ENCODE peak calls at places on chromosomes 6 and 20, in six cellular contexts. One of them, this sample, is unnamed.

GRCh38 chr20:63477944-63478343 is 5.5 kb upstream of the KCNQ2 start:
- DNase-seq in adrenal gland: no peak
- DNase-seq in psoas muscle: no peak
- DNase-seq in transverse colon: no peak
- DNase-seq in mucosa of descending colon: no peak
- DNase-seq in ovary: no peak
- DNase-seq in this sample: no peak

GRCh38 chr20:6882911-6883310 is 115.4 kb downstream of the BMP2 start:
- DNase-seq in adrenal gland: no peak
- DNase-seq in psoas muscle: no peak
- DNase-seq in transverse colon: no peak
- DNase-seq in mucosa of descending colon: no peak
- DNase-seq in ovary: no peak
- DNase-seq in this sample: peak

GRCh38 chr6:138944412-138944811 is 43.6 kb downstream of the REPS1 start:
- DNase-seq in adrenal gland: no peak
- DNase-seq in psoas muscle: no peak
- DNase-seq in transverse colon: no peak
- DNase-seq in mucosa of descending colon: no peak
- DNase-seq in ovary: no peak
- DNase-seq in this sample: peak

GRCh38 chr6:27126815-27127537 is 120.5 kb upstream of the PRSS16 start:
- DNase-seq in adrenal gland: peak
- DNase-seq in psoas muscle: peak
- DNase-seq in transverse colon: peak
- DNase-seq in mucosa of descending colon: peak
- DNase-seq in ovary: peak
- DNase-seq in this sample: peak

GRCh38 chr6:11976489-11976888 is 35.6 kb upstream of the HIVEP1 start:
- DNase-seq in adrenal gland: no peak
- DNase-seq in psoas muscle: no peak
- DNase-seq in transverse colon: no peak
- DNase-seq in mucosa of descending colon: no peak
- DNase-seq in ovary: no peak
- DNase-seq in this sample: no peak

GRCh38 chr6:21095462-21095861 is 498.1 kb upstream of the SOX4 start:
- DNase-seq in adrenal gland: no peak
- DNase-seq in psoas muscle: no peak
- DNase-seq in transverse colon: no peak
- DNase-seq in mucosa of descending colon: no peak
- DNase-seq in ovary: no peak
- DNase-seq in this sample: no peak

GRCh38 chr6:106849676-106850332 is 124.7 kb downstream of the CD24 start:
- DNase-seq in adrenal gland: no peak
- DNase-seq in psoas muscle: no peak
- DNase-seq in transverse colon: no peak
- DNase-seq in mucosa of descending colon: no peak
- DNase-seq in ovary: no peak
- DNase-seq in this sample: no peak

GRCh38 chr6:16503919-16504554 is 257.2 kb downstream of the ATXN1 start:
- DNase-seq in adrenal gland: no peak
- DNase-seq in psoas muscle: no peak
- DNase-seq in transverse colon: peak
- DNase-seq in mucosa of descending colon: no peak
- DNase-seq in ovary: no peak
- DNase-seq in this sample: no peak

GRCh38 chr6:111874030-111874425 is 776 bp upstream of the FYN start:
- DNase-seq in adrenal gland: peak
- DNase-seq in psoas muscle: peak
- DNase-seq in transverse colon: peak
- DNase-seq in mucosa of descending colon: no peak
- DNase-seq in ovary: no peak
- DNase-seq in this sample: peak

GRCh38 chr6:142886431-142887170 is 58.4 kb downstream of the HIVEP2 start:
- DNase-seq in adrenal gland: no peak
- DNase-seq in psoas muscle: no peak
- DNase-seq in transverse colon: no peak
- DNase-seq in mucosa of descending colon: no peak
- DNase-seq in ovary: no peak
- DNase-seq in this sample: peak

GRCh38 chr6:36120979-36121706 is 9.2 kb upstream of the MAPK13 start:
- DNase-seq in adrenal gland: peak
- DNase-seq in psoas muscle: peak
- DNase-seq in transverse colon: peak
- DNase-seq in mucosa of descending colon: peak
- DNase-seq in ovary: no peak
- DNase-seq in this sample: peak

GRCh38 chr6:84028350-84028749 is 5.2 kb upstream of the MRAP2 start:
- DNase-seq in adrenal gland: no peak
- DNase-seq in psoas muscle: no peak
- DNase-seq in transverse colon: no peak
- DNase-seq in mucosa of descending colon: no peak
- DNase-seq in ovary: no peak
- DNase-seq in this sample: no peak
- H3K4me3 ChIP-seq in adrenal gland: no peak
- H3K4me3 ChIP-seq in psoas muscle: no peak
- H3K4me3 ChIP-seq in transverse colon: no peak
- H3K4me3 ChIP-seq in mucosa of descending colon: no peak
- H3K4me3 ChIP-seq in ovary: no peak
- H3K4me3 ChIP-seq in this sample: no peak

DNA sequence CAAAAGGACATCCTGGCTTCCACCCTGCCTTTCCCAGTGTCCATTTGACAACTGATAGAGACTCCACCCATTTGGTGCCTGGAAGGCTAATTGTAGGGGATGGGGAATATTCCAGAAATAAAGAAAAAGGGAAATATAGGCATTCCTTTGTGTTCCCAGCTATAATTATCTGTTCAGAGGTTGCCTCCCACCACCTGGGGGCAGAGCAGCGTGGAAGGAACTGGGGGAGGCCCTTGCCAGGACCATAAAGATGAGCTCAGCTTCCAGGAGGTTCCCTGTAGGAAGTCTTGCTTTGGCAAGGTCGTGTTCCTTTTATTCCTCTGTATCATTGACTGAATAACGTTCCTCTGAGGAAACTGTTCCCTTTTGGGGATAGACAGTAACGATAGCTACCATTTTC is 214.7 kb downstream of the TFAP2C start:
- DNase-seq in adrenal gland: no peak
- DNase-seq in psoas muscle: no peak
- DNase-seq in transverse colon: no peak
- DNase-seq in mucosa of descending colon: no peak
- DNase-seq in ovary: no peak
- DNase-seq in this sample: peak
- TF ChIP-seq CTCF in adrenal gland: no peak
- TF ChIP-seq CTCF in psoas muscle: no peak
- TF ChIP-seq CTCF in transverse colon: no peak
- TF ChIP-seq CTCF in mucosa of descending colon: no peak
- TF ChIP-seq CTCF in ovary: no peak
- TF ChIP-seq CTCF in this sample: peak

GRCh38 chr6:149483849-149484635 is 772 bp downstream of the ZC3H12D start:
- DNase-seq in adrenal gland: no peak
- DNase-seq in psoas muscle: no peak
- DNase-seq in transverse colon: no peak
- DNase-seq in mucosa of descending colon: no peak
- DNase-seq in ovary: no peak
- DNase-seq in this sample: no peak

GRCh38 chr6:149480502-149481280 is 4.1 kb downstream of the ZC3H12D start:
- DNase-seq in adrenal gland: no peak
- DNase-seq in psoas muscle: no peak
- DNase-seq in transverse colon: no peak
- DNase-seq in mucosa of descending colon: no peak
- DNase-seq in ovary: no peak
- DNase-seq in this sample: no peak

GRCh38 chr6:149482542-149483261 is 2.1 kb downstream of the ZC3H12D start:
- DNase-seq in adrenal gland: no peak
- DNase-seq in psoas muscle: no peak
- DNase-seq in transverse colon: no peak
- DNase-seq in mucosa of descending colon: no peak
- DNase-seq in ovary: no peak
- DNase-seq in this sample: no peak

GRCh38 chr6:149484733-149485700 is at the start of gene ZC3H12D:
- DNase-seq in adrenal gland: peak
- DNase-seq in psoas muscle: peak
- DNase-seq in transverse colon: peak
- DNase-seq in mucosa of descending colon: peak
- DNase-seq in ovary: no peak
- DNase-seq in this sample: peak

GRCh38 chr6:149483302-149483701 is 1.5 kb downstream of the ZC3H12D start:
- DNase-seq in adrenal gland: no peak
- DNase-seq in psoas muscle: no peak
- DNase-seq in transverse colon: no peak
- DNase-seq in mucosa of descending colon: no peak
- DNase-seq in ovary: no peak
- DNase-seq in this sample: no peak
- H3K4me3 ChIP-seq in adrenal gland: no peak
- H3K4me3 ChIP-seq in psoas muscle: no peak
- H3K4me3 ChIP-seq in transverse colon: peak
- H3K4me3 ChIP-seq in mucosa of descending colon: no peak
- H3K4me3 ChIP-seq in ovary: no peak
- H3K4me3 ChIP-seq in this sample: no peak

GRCh38 chr20:34948030-34948429 is 7.6 kb downstream of the GSS start:
- DNase-seq in adrenal gland: no peak
- DNase-seq in psoas muscle: no peak
- DNase-seq in transverse colon: no peak
- DNase-seq in mucosa of descending colon: no peak
- DNase-seq in ovary: no peak
- DNase-seq in this sample: peak
- TF ChIP-seq CTCF in adrenal gland: no peak
- TF ChIP-seq CTCF in psoas muscle: no peak
- TF ChIP-seq CTCF in transverse colon: no peak
- TF ChIP-seq CTCF in mucosa of descending colon: no peak
- TF ChIP-seq CTCF in ovary: no peak
- TF ChIP-seq CTCF in this sample: no peak

GRCh38 chr20:36606171-36607116 is 865 bp downstream of the RAB5IF start:
- DNase-seq in adrenal gland: peak
- DNase-seq in psoas muscle: peak
- DNase-seq in transverse colon: peak
- DNase-seq in mucosa of descending colon: no peak
- DNase-seq in ovary: no peak
- DNase-seq in this sample: peak

GRCh38 chr20:36611625-36612024 is 6.0 kb downstream of the RAB5IF start:
- DNase-seq in adrenal gland: no peak
- DNase-seq in psoas muscle: no peak
- DNase-seq in transverse colon: no peak
- DNase-seq in mucosa of descending colon: no peak
- DNase-seq in ovary: no peak
- DNase-seq in this sample: no peak

GRCh38 chr20:36605309-36606170 is at the start of gene RAB5IF:
- DNase-seq in adrenal gland: peak
- DNase-seq in psoas muscle: peak
- DNase-seq in transverse colon: peak
- DNase-seq in mucosa of descending colon: peak
- DNase-seq in ovary: peak
- DNase-seq in this sample: peak

GRCh38 chr20:36604952-36605308 is 649 bp upstream of the RAB5IF start:
- DNase-seq in adrenal gland: peak
- DNase-seq in psoas muscle: peak
- DNase-seq in transverse colon: peak
- DNase-seq in mucosa of descending colon: peak
- DNase-seq in ovary: peak
- DNase-seq in this sample: peak

GRCh38 chr20:36607586-36608387 is 2.2 kb downstream of the RAB5IF start:
- DNase-seq in adrenal gland: no peak
- DNase-seq in psoas muscle: no peak
- DNase-seq in transverse colon: peak
- DNase-seq in mucosa of descending colon: no peak
- DNase-seq in ovary: no peak
- DNase-seq in this sample: no peak
- H3K4me3 ChIP-seq in adrenal gland: peak
- H3K4me3 ChIP-seq in psoas muscle: peak
- H3K4me3 ChIP-seq in transverse colon: no peak
- H3K4me3 ChIP-seq in mucosa of descending colon: no peak
- H3K4me3 ChIP-seq in ovary: no peak
- H3K4me3 ChIP-seq in this sample: no peak

DNA sequence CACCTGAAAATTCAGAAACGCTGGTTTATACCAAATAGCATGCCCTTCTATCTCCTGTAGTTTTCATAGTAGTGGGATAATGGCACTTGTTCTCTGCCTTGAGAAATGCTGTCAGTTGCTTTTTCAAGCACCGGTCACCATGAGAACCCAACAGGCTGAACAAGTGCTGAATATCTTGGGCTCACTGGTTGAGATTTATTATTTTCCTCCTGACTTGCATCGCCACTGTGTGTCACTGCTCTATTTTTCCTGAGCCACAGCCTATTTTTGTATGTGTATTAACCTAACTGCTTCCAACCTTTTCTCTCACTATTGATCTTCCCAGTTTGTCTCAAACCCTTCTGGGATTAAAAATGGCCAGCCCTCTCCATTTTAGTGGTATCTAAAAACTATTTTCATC is 71.9 kb downstream of the OPN5 start:
- DNase-seq in adrenal gland: no peak
- DNase-seq in psoas muscle: no peak
- DNase-seq in transverse colon: no peak
- DNase-seq in mucosa of descending colon: no peak
- DNase-seq in ovary: no peak
- DNase-seq in this sample: no peak
- TF ChIP-seq CTCF in adrenal gland: no peak
- TF ChIP-seq CTCF in psoas muscle: no peak
- TF ChIP-seq CTCF in transverse colon: no peak
- TF ChIP-seq CTCF in mucosa of descending colon: no peak
- TF ChIP-seq CTCF in ovary: no peak
- TF ChIP-seq CTCF in this sample: no peak

GRCh38 chr20:53827996-53828672 is 234.5 kb upstream of the ZNF217 start:
- DNase-seq in adrenal gland: no peak
- DNase-seq in psoas muscle: no peak
- DNase-seq in transverse colon: no peak
- DNase-seq in mucosa of descending colon: no peak
- DNase-seq in ovary: no peak
- DNase-seq in this sample: peak

GRCh38 chr20:53825282-53825681 is 231.6 kb upstream of the ZNF217 start:
- DNase-seq in adrenal gland: no peak
- DNase-seq in psoas muscle: no peak
- DNase-seq in transverse colon: no peak
- DNase-seq in mucosa of descending colon: no peak
- DNase-seq in ovary: no peak
- DNase-seq in this sample: no peak

GRCh38 chr20:53826090-53826489 is 232.5 kb upstream of the ZNF217 start:
- DNase-seq in adrenal gland: no peak
- DNase-seq in psoas muscle: no peak
- DNase-seq in transverse colon: no peak
- DNase-seq in mucosa of descending colon: no peak
- DNase-seq in ovary: no peak
- DNase-seq in this sample: no peak

GRCh38 chr20:53827292-53827995 is 233.8 kb upstream of the ZNF217 start:
- DNase-seq in adrenal gland: no peak
- DNase-seq in psoas muscle: no peak
- DNase-seq in transverse colon: no peak
- DNase-seq in mucosa of descending colon: no peak
- DNase-seq in ovary: no peak
- DNase-seq in this sample: no peak

GRCh38 chr20:53826597-53827291 is 233.1 kb upstream of the ZNF217 start:
- DNase-seq in adrenal gland: peak
- DNase-seq in psoas muscle: no peak
- DNase-seq in transverse colon: no peak
- DNase-seq in mucosa of descending colon: no peak
- DNase-seq in ovary: no peak
- DNase-seq in this sample: no peak
- H3K4me3 ChIP-seq in adrenal gland: no peak
- H3K4me3 ChIP-seq in psoas muscle: no peak
- H3K4me3 ChIP-seq in transverse colon: no peak
- H3K4me3 ChIP-seq in mucosa of descending colon: no peak
- H3K4me3 ChIP-seq in ovary: no peak
- H3K4me3 ChIP-seq in this sample: no peak

GRCh38 chr6:158125271-158125670 is 42.8 kb downstream of the SERAC1 start:
- DNase-seq in adrenal gland: no peak
- DNase-seq in psoas muscle: no peak
- DNase-seq in transverse colon: no peak
- DNase-seq in mucosa of descending colon: no peak
- DNase-seq in ovary: no peak
- DNase-seq in this sample: no peak
- TF ChIP-seq CTCF in adrenal gland: no peak
- TF ChIP-seq CTCF in psoas muscle: no peak
- TF ChIP-seq CTCF in transverse colon: no peak
- TF ChIP-seq CTCF in mucosa of descending colon: no peak
- TF ChIP-seq CTCF in ovary: no peak
- TF ChIP-seq CTCF in this sample: no peak

This sample was measured in fibroblast of villous mesenchyme.